ENCODE peak calls at places on chromosomes 4 and X, in seven cellular contexts. One of them, this sample, is unnamed.

GRCh38 chr4:120948382-120948781 is 25.9 kb upstream of the PRDM5 start:
- DNase-seq in NCI-H2081: peak
- DNase-seq in sciatic nerve: no peak
- DNase-seq in activated CD4-positive, alpha-beta T cell treated with anti-CD3 and anti-CD28 coated beads, Interleukin-2, amount 50 U/mL, for 48 hours: no peak
- DNase-seq in iris pigment epithelial cell: no peak
- DNase-seq in upper lobe of left lung: no peak
- DNase-seq in activated T-helper 9 cell treated with anti-CD3 and anti-CD28 coated beads, Interleukin-2, amount 50 U/mL, for 16 hours: no peak
- DNase-seq in this sample: no peak

GRCh38 chr4:76624271-76624681 is 189.2 kb downstream of the SHROOM3 start:
- DNase-seq in activated CD4-positive, alpha-beta T cell treated with anti-CD3 and anti-CD28 coated beads, Interleukin-2, amount 50 U/mL, for 48 hours: no peak
- DNase-seq in NCI-H2081: no peak
- DNase-seq in iris pigment epithelial cell: peak
- DNase-seq in upper lobe of left lung: no peak
- DNase-seq in sciatic nerve: no peak
- DNase-seq in activated T-helper 9 cell treated with anti-CD3 and anti-CD28 coated beads, Interleukin-2, amount 50 U/mL, for 16 hours: no peak
- DNase-seq in this sample: no peak

GRCh38 chrX:152155766-152156310 is 17.5 kb upstream of the MAGEA10 start:
- DNase-seq in sciatic nerve: no peak
- DNase-seq in activated T-helper 9 cell treated with anti-CD3 and anti-CD28 coated beads, Interleukin-2, amount 50 U/mL, for 16 hours: no peak
- DNase-seq in activated CD4-positive, alpha-beta T cell treated with anti-CD3 and anti-CD28 coated beads, Interleukin-2, amount 50 U/mL, for 48 hours: no peak
- DNase-seq in iris pigment epithelial cell: no peak
- DNase-seq in upper lobe of left lung: no peak
- DNase-seq in NCI-H2081: no peak
- DNase-seq in this sample: no peak

GRCh38 chrX:9493936-9494335 is 29.1 kb downstream of the TBL1X start:
- DNase-seq in NCI-H2081: no peak
- DNase-seq in sciatic nerve: no peak
- DNase-seq in activated T-helper 9 cell treated with anti-CD3 and anti-CD28 coated beads, Interleukin-2, amount 50 U/mL, for 16 hours: no peak
- DNase-seq in activated CD4-positive, alpha-beta T cell treated with anti-CD3 and anti-CD28 coated beads, Interleukin-2, amount 50 U/mL, for 48 hours: no peak
- DNase-seq in iris pigment epithelial cell: no peak
- DNase-seq in upper lobe of left lung: no peak
- DNase-seq in this sample: no peak

GRCh38 chr4:108650212-108651067 is at the start of gene OSTC:
- DNase-seq in iris pigment epithelial cell: peak
- DNase-seq in activated CD4-positive, alpha-beta T cell treated with anti-CD3 and anti-CD28 coated beads, Interleukin-2, amount 50 U/mL, for 48 hours: peak
- DNase-seq in upper lobe of left lung: peak
- DNase-seq in sciatic nerve: peak
- DNase-seq in NCI-H2081: peak
- DNase-seq in activated T-helper 9 cell treated with anti-CD3 and anti-CD28 coated beads, Interleukin-2, amount 50 U/mL, for 16 hours: peak
- DNase-seq in this sample: peak

GRCh38 chr4:99463566-99463965 is 28.4 kb upstream of the ADH7 start:
- DNase-seq in iris pigment epithelial cell: no peak
- DNase-seq in activated CD4-positive, alpha-beta T cell treated with anti-CD3 and anti-CD28 coated beads, Interleukin-2, amount 50 U/mL, for 48 hours: no peak
- DNase-seq in upper lobe of left lung: no peak
- DNase-seq in sciatic nerve: no peak
- DNase-seq in activated T-helper 9 cell treated with anti-CD3 and anti-CD28 coated beads, Interleukin-2, amount 50 U/mL, for 16 hours: no peak
- DNase-seq in NCI-H2081: no peak
- DNase-seq in this sample: no peak

GRCh38 chrX:107726809-107727534 is 48.6 kb downstream of the TSC22D3 start:
- DNase-seq in activated T-helper 9 cell treated with anti-CD3 and anti-CD28 coated beads, Interleukin-2, amount 50 U/mL, for 16 hours: no peak
- DNase-seq in iris pigment epithelial cell: no peak
- DNase-seq in upper lobe of left lung: no peak
- DNase-seq in sciatic nerve: no peak
- DNase-seq in activated CD4-positive, alpha-beta T cell treated with anti-CD3 and anti-CD28 coated beads, Interleukin-2, amount 50 U/mL, for 48 hours: no peak
- DNase-seq in NCI-H2081: peak
- DNase-seq in this sample: no peak

GRCh38 chr4:82799006-82799881 is 648 bp upstream of the SCD5 start:
- DNase-seq in sciatic nerve: no peak
- DNase-seq in NCI-H2081: no peak
- DNase-seq in upper lobe of left lung: no peak
- DNase-seq in activated CD4-positive, alpha-beta T cell treated with anti-CD3 and anti-CD28 coated beads, Interleukin-2, amount 50 U/mL, for 48 hours: no peak
- DNase-seq in iris pigment epithelial cell: no peak
- DNase-seq in activated T-helper 9 cell treated with anti-CD3 and anti-CD28 coated beads, Interleukin-2, amount 50 U/mL, for 16 hours: no peak
- DNase-seq in this sample: no peak

GRCh38 chr4:54581807-54582206 is 76.0 kb upstream of the KIT start:
- DNase-seq in activated T-helper 9 cell treated with anti-CD3 and anti-CD28 coated beads, Interleukin-2, amount 50 U/mL, for 16 hours: no peak
- DNase-seq in activated CD4-positive, alpha-beta T cell treated with anti-CD3 and anti-CD28 coated beads, Interleukin-2, amount 50 U/mL, for 48 hours: no peak
- DNase-seq in sciatic nerve: no peak
- DNase-seq in iris pigment epithelial cell: no peak
- DNase-seq in NCI-H2081: peak
- DNase-seq in upper lobe of left lung: no peak
- DNase-seq in this sample: no peak

GRCh38 chr4:158020175-158020574 is 152.7 kb downstream of the GASK1B start:
- DNase-seq in sciatic nerve: no peak
- DNase-seq in NCI-H2081: no peak
- DNase-seq in activated CD4-positive, alpha-beta T cell treated with anti-CD3 and anti-CD28 coated beads, Interleukin-2, amount 50 U/mL, for 48 hours: no peak
- DNase-seq in upper lobe of left lung: no peak
- DNase-seq in iris pigment epithelial cell: peak
- DNase-seq in activated T-helper 9 cell treated with anti-CD3 and anti-CD28 coated beads, Interleukin-2, amount 50 U/mL, for 16 hours: no peak
- DNase-seq in this sample: no peak

GRCh38 chrX:12563121-12563520 is 228.1 kb upstream of the PRPS2 start:
- DNase-seq in activated CD4-positive, alpha-beta T cell treated with anti-CD3 and anti-CD28 coated beads, Interleukin-2, amount 50 U/mL, for 48 hours: no peak
- DNase-seq in upper lobe of left lung: no peak
- DNase-seq in NCI-H2081: no peak
- DNase-seq in sciatic nerve: no peak
- DNase-seq in iris pigment epithelial cell: peak
- DNase-seq in activated T-helper 9 cell treated with anti-CD3 and anti-CD28 coated beads, Interleukin-2, amount 50 U/mL, for 16 hours: no peak
- DNase-seq in this sample: no peak

GRCh38 chr4:184288451-184289178 is 70.9 kb upstream of the ENPP6 start:
- DNase-seq in upper lobe of left lung: no peak
- DNase-seq in NCI-H2081: no peak
- DNase-seq in iris pigment epithelial cell: no peak
- DNase-seq in activated T-helper 9 cell treated with anti-CD3 and anti-CD28 coated beads, Interleukin-2, amount 50 U/mL, for 16 hours: no peak
- DNase-seq in sciatic nerve: peak
- DNase-seq in activated CD4-positive, alpha-beta T cell treated with anti-CD3 and anti-CD28 coated beads, Interleukin-2, amount 50 U/mL, for 48 hours: peak
- DNase-seq in this sample: no peak

GRCh38 chr4:1305261-1305711 is 15.6 kb downstream of the MAEA start:
- DNase-seq in iris pigment epithelial cell: no peak
- DNase-seq in sciatic nerve: no peak
- DNase-seq in NCI-H2081: no peak
- DNase-seq in activated T-helper 9 cell treated with anti-CD3 and anti-CD28 coated beads, Interleukin-2, amount 50 U/mL, for 16 hours: no peak
- DNase-seq in upper lobe of left lung: peak
- DNase-seq in activated CD4-positive, alpha-beta T cell treated with anti-CD3 and anti-CD28 coated beads, Interleukin-2, amount 50 U/mL, for 48 hours: no peak
- DNase-seq in this sample: peak

GRCh38 chr4:138405439-138405838 is 163.3 kb upstream of the SLC7A11 start:
- DNase-seq in activated T-helper 9 cell treated with anti-CD3 and anti-CD28 coated beads, Interleukin-2, amount 50 U/mL, for 16 hours: no peak
- DNase-seq in sciatic nerve: no peak
- DNase-seq in activated CD4-positive, alpha-beta T cell treated with anti-CD3 and anti-CD28 coated beads, Interleukin-2, amount 50 U/mL, for 48 hours: no peak
- DNase-seq in iris pigment epithelial cell: peak
- DNase-seq in upper lobe of left lung: no peak
- DNase-seq in NCI-H2081: no peak
- DNase-seq in this sample: no peak

GRCh38 chrX:21479695-21480280 is 105.6 kb downstream of the CNKSR2 start:
- DNase-seq in upper lobe of left lung: no peak
- DNase-seq in activated T-helper 9 cell treated with anti-CD3 and anti-CD28 coated beads, Interleukin-2, amount 50 U/mL, for 16 hours: no peak
- DNase-seq in NCI-H2081: peak
- DNase-seq in iris pigment epithelial cell: peak
- DNase-seq in activated CD4-positive, alpha-beta T cell treated with anti-CD3 and anti-CD28 coated beads, Interleukin-2, amount 50 U/mL, for 48 hours: no peak
- DNase-seq in sciatic nerve: no peak
- DNase-seq in this sample: no peak

GRCh38 chr4:22389240-22389871 is 126.5 kb downstream of the ADGRA3 start:
- DNase-seq in NCI-H2081: peak
- DNase-seq in activated CD4-positive, alpha-beta T cell treated with anti-CD3 and anti-CD28 coated beads, Interleukin-2, amount 50 U/mL, for 48 hours: peak
- DNase-seq in sciatic nerve: no peak
- DNase-seq in iris pigment epithelial cell: peak
- DNase-seq in activated T-helper 9 cell treated with anti-CD3 and anti-CD28 coated beads, Interleukin-2, amount 50 U/mL, for 16 hours: no peak
- DNase-seq in upper lobe of left lung: no peak
- DNase-seq in this sample: no peak

GRCh38 chr4:89283226-89283974 is 24.2 kb downstream of the GPRIN3 start:
- DNase-seq in sciatic nerve: no peak
- DNase-seq in NCI-H2081: no peak
- DNase-seq in activated CD4-positive, alpha-beta T cell treated with anti-CD3 and anti-CD28 coated beads, Interleukin-2, amount 50 U/mL, for 48 hours: no peak
- DNase-seq in iris pigment epithelial cell: peak
- DNase-seq in upper lobe of left lung: no peak
- DNase-seq in activated T-helper 9 cell treated with anti-CD3 and anti-CD28 coated beads, Interleukin-2, amount 50 U/mL, for 16 hours: no peak
- DNase-seq in this sample: peak

GRCh38 chr4:10143171-10143570 is 26.6 kb upstream of the WDR1 start:
- DNase-seq in iris pigment epithelial cell: no peak
- DNase-seq in activated CD4-positive, alpha-beta T cell treated with anti-CD3 and anti-CD28 coated beads, Interleukin-2, amount 50 U/mL, for 48 hours: no peak
- DNase-seq in activated T-helper 9 cell treated with anti-CD3 and anti-CD28 coated beads, Interleukin-2, amount 50 U/mL, for 16 hours: no peak
- DNase-seq in sciatic nerve: no peak
- DNase-seq in upper lobe of left lung: no peak
- DNase-seq in NCI-H2081: no peak
- DNase-seq in this sample: no peak

GRCh38 chrX:122555925-122556324 is 628.2 kb upstream of the GRIA3 start:
- DNase-seq in sciatic nerve: no peak
- DNase-seq in iris pigment epithelial cell: no peak
- DNase-seq in activated CD4-positive, alpha-beta T cell treated with anti-CD3 and anti-CD28 coated beads, Interleukin-2, amount 50 U/mL, for 48 hours: no peak
- DNase-seq in activated T-helper 9 cell treated with anti-CD3 and anti-CD28 coated beads, Interleukin-2, amount 50 U/mL, for 16 hours: no peak
- DNase-seq in upper lobe of left lung: no peak
- DNase-seq in NCI-H2081: no peak
- DNase-seq in this sample: no peak

GRCh38 chr4:95107635-95108034 is 349.9 kb downstream of the BMPR1B start:
- DNase-seq in activated CD4-positive, alpha-beta T cell treated with anti-CD3 and anti-CD28 coated beads, Interleukin-2, amount 50 U/mL, for 48 hours: no peak
- DNase-seq in sciatic nerve: no peak
- DNase-seq in upper lobe of left lung: no peak
- DNase-seq in iris pigment epithelial cell: peak
- DNase-seq in NCI-H2081: no peak
- DNase-seq in activated T-helper 9 cell treated with anti-CD3 and anti-CD28 coated beads, Interleukin-2, amount 50 U/mL, for 16 hours: no peak
- DNase-seq in this sample: no peak

GRCh38 chr4:121096629-121097028 is 24.3 kb upstream of the NDNF start:
- DNase-seq in activated CD4-positive, alpha-beta T cell treated with anti-CD3 and anti-CD28 coated beads, Interleukin-2, amount 50 U/mL, for 48 hours: no peak
- DNase-seq in activated T-helper 9 cell treated with anti-CD3 and anti-CD28 coated beads, Interleukin-2, amount 50 U/mL, for 16 hours: no peak
- DNase-seq in sciatic nerve: no peak
- DNase-seq in upper lobe of left lung: no peak
- DNase-seq in iris pigment epithelial cell: peak
- DNase-seq in NCI-H2081: peak
- DNase-seq in this sample: no peak

GRCh38 chr4:147924604-147925412 is 192.9 kb downstream of the ARHGAP10 start:
- DNase-seq in NCI-H2081: peak
- DNase-seq in sciatic nerve: no peak
- DNase-seq in iris pigment epithelial cell: peak
- DNase-seq in upper lobe of left lung: no peak
- DNase-seq in activated CD4-positive, alpha-beta T cell treated with anti-CD3 and anti-CD28 coated beads, Interleukin-2, amount 50 U/mL, for 48 hours: no peak
- DNase-seq in activated T-helper 9 cell treated with anti-CD3 and anti-CD28 coated beads, Interleukin-2, amount 50 U/mL, for 16 hours: no peak
- DNase-seq in this sample: no peak

GRCh38 chr4:123444298-123444731 is 47.7 kb downstream of the SPRY1 start:
- DNase-seq in activated T-helper 9 cell treated with anti-CD3 and anti-CD28 coated beads, Interleukin-2, amount 50 U/mL, for 16 hours: no peak
- DNase-seq in iris pigment epithelial cell: peak
- DNase-seq in sciatic nerve: no peak
- DNase-seq in NCI-H2081: no peak
- DNase-seq in activated CD4-positive, alpha-beta T cell treated with anti-CD3 and anti-CD28 coated beads, Interleukin-2, amount 50 U/mL, for 48 hours: peak
- DNase-seq in upper lobe of left lung: no peak
- DNase-seq in this sample: no peak

GRCh38 chr4:140186651-140187315 is 32.8 kb upstream of the MAML3 start:
- DNase-seq in upper lobe of left lung: no peak
- DNase-seq in iris pigment epithelial cell: peak
- DNase-seq in activated T-helper 9 cell treated with anti-CD3 and anti-CD28 coated beads, Interleukin-2, amount 50 U/mL, for 16 hours: no peak
- DNase-seq in sciatic nerve: no peak
- DNase-seq in activated CD4-positive, alpha-beta T cell treated with anti-CD3 and anti-CD28 coated beads, Interleukin-2, amount 50 U/mL, for 48 hours: no peak
- DNase-seq in NCI-H2081: peak
- DNase-seq in this sample: no peak